ENCODE peak calls at places on chromosomes 16 and 17, in six cellular contexts. One of them, this sample, is unnamed.

GRCh38 chr17:74415608-74416396 is 16.1 kb upstream of the GPRC5C start:
- DNase-seq in T-helper 17 cell: no peak
- DNase-seq in BJ: no peak
- DNase-seq in tibial artery: no peak
- DNase-seq in stimulated activated CD4-positive, alpha-beta T cell treated with anti-CD3 and anti-CD28 coated beads, Interleukin-2, amount 100 ng/mL, for 48 hours: no peak
- DNase-seq in stimulated activated CD8-positive, alpha-beta memory T cell treated with anti-CD3 and anti-CD28 coated beads, Interleukin-2, amount 100 ng/mL, for 1 hour: no peak
- DNase-seq in this sample: no peak

GRCh38 chr16:59527206-59527997 is 793.3 kb upstream of the GOT2 start:
- DNase-seq in stimulated activated CD4-positive, alpha-beta T cell treated with anti-CD3 and anti-CD28 coated beads, Interleukin-2, amount 100 ng/mL, for 48 hours: no peak
- DNase-seq in stimulated activated CD8-positive, alpha-beta memory T cell treated with anti-CD3 and anti-CD28 coated beads, Interleukin-2, amount 100 ng/mL, for 1 hour: no peak
- DNase-seq in T-helper 17 cell: no peak
- DNase-seq in tibial artery: no peak
- DNase-seq in BJ: peak; percentile 91
- DNase-seq in this sample: peak; percentile 65

GRCh38 chr16:56355221-56355620 is 70.1 kb downstream of the AMFR start:
- DNase-seq in tibial artery: peak; percentile 16
- DNase-seq in T-helper 17 cell: no peak
- DNase-seq in BJ: no peak
- DNase-seq in stimulated activated CD8-positive, alpha-beta memory T cell treated with anti-CD3 and anti-CD28 coated beads, Interleukin-2, amount 100 ng/mL, for 1 hour: no peak
- DNase-seq in stimulated activated CD4-positive, alpha-beta T cell treated with anti-CD3 and anti-CD28 coated beads, Interleukin-2, amount 100 ng/mL, for 48 hours: no peak
- DNase-seq in this sample: no peak

GRCh38 chr16:4588961-4589360 is 25.7 kb downstream of the UBALD1 start:
- DNase-seq in stimulated activated CD4-positive, alpha-beta T cell treated with anti-CD3 and anti-CD28 coated beads, Interleukin-2, amount 100 ng/mL, for 48 hours: no peak
- DNase-seq in BJ: no peak
- DNase-seq in tibial artery: no peak
- DNase-seq in stimulated activated CD8-positive, alpha-beta memory T cell treated with anti-CD3 and anti-CD28 coated beads, Interleukin-2, amount 100 ng/mL, for 1 hour: no peak
- DNase-seq in T-helper 17 cell: no peak
- DNase-seq in this sample: no peak

GRCh38 chr17:67434061-67434525 is 57.0 kb downstream of the PITPNC1 start:
- DNase-seq in T-helper 17 cell: peak; percentile 25
- DNase-seq in stimulated activated CD4-positive, alpha-beta T cell treated with anti-CD3 and anti-CD28 coated beads, Interleukin-2, amount 100 ng/mL, for 48 hours: peak; percentile 26
- DNase-seq in tibial artery: peak; percentile 35
- DNase-seq in stimulated activated CD8-positive, alpha-beta memory T cell treated with anti-CD3 and anti-CD28 coated beads, Interleukin-2, amount 100 ng/mL, for 1 hour: no peak
- DNase-seq in BJ: no peak
- DNase-seq in this sample: no peak

GRCh38 chr16:69773255-69773947 is 11.3 kb downstream of the WWP2 start:
- DNase-seq in stimulated activated CD8-positive, alpha-beta memory T cell treated with anti-CD3 and anti-CD28 coated beads, Interleukin-2, amount 100 ng/mL, for 1 hour: no peak
- DNase-seq in stimulated activated CD4-positive, alpha-beta T cell treated with anti-CD3 and anti-CD28 coated beads, Interleukin-2, amount 100 ng/mL, for 48 hours: no peak
- DNase-seq in BJ: no peak
- DNase-seq in tibial artery: no peak
- DNase-seq in T-helper 17 cell: no peak
- DNase-seq in this sample: no peak

GRCh38 chr16:74309789-74310781 is 13.5 kb downstream of the PSMD7 start:
- DNase-seq in tibial artery: no peak
- DNase-seq in BJ: no peak
- DNase-seq in T-helper 17 cell: no peak
- DNase-seq in stimulated activated CD8-positive, alpha-beta memory T cell treated with anti-CD3 and anti-CD28 coated beads, Interleukin-2, amount 100 ng/mL, for 1 hour: no peak
- DNase-seq in stimulated activated CD4-positive, alpha-beta T cell treated with anti-CD3 and anti-CD28 coated beads, Interleukin-2, amount 100 ng/mL, for 48 hours: peak; percentile 11
- DNase-seq in this sample: peak; percentile 41

GRCh38 chr16:22206847-22207714 is 1.0 kb downstream of the EEF2K start:
- DNase-seq in stimulated activated CD8-positive, alpha-beta memory T cell treated with anti-CD3 and anti-CD28 coated beads, Interleukin-2, amount 100 ng/mL, for 1 hour: peak; percentile 28
- DNase-seq in BJ: no peak
- DNase-seq in T-helper 17 cell: peak; percentile 60
- DNase-seq in tibial artery: peak; percentile 87
- DNase-seq in stimulated activated CD4-positive, alpha-beta T cell treated with anti-CD3 and anti-CD28 coated beads, Interleukin-2, amount 100 ng/mL, for 48 hours: no peak
- DNase-seq in this sample: no peak

GRCh38 chr17:75755990-75756389 is 9.0 kb downstream of the GALK1 start:
- DNase-seq in stimulated activated CD4-positive, alpha-beta T cell treated with anti-CD3 and anti-CD28 coated beads, Interleukin-2, amount 100 ng/mL, for 48 hours: no peak
- DNase-seq in tibial artery: no peak
- DNase-seq in BJ: no peak
- DNase-seq in stimulated activated CD8-positive, alpha-beta memory T cell treated with anti-CD3 and anti-CD28 coated beads, Interleukin-2, amount 100 ng/mL, for 1 hour: no peak
- DNase-seq in T-helper 17 cell: no peak
- DNase-seq in this sample: no peak

GRCh38 chr17:67520916-67521772 is 144.1 kb downstream of the PITPNC1 start:
- DNase-seq in tibial artery: no peak
- DNase-seq in stimulated activated CD4-positive, alpha-beta T cell treated with anti-CD3 and anti-CD28 coated beads, Interleukin-2, amount 100 ng/mL, for 48 hours: no peak
- DNase-seq in stimulated activated CD8-positive, alpha-beta memory T cell treated with anti-CD3 and anti-CD28 coated beads, Interleukin-2, amount 100 ng/mL, for 1 hour: no peak
- DNase-seq in BJ: no peak
- DNase-seq in T-helper 17 cell: no peak
- DNase-seq in this sample: no peak

GRCh38 chr16:1531638-1531910 is 1.9 kb upstream of the TMEM204 start:
- DNase-seq in stimulated activated CD8-positive, alpha-beta memory T cell treated with anti-CD3 and anti-CD28 coated beads, Interleukin-2, amount 100 ng/mL, for 1 hour: no peak
- DNase-seq in tibial artery: no peak
- DNase-seq in BJ: no peak
- DNase-seq in stimulated activated CD4-positive, alpha-beta T cell treated with anti-CD3 and anti-CD28 coated beads, Interleukin-2, amount 100 ng/mL, for 48 hours: no peak
- DNase-seq in T-helper 17 cell: no peak
- DNase-seq in this sample: no peak

GRCh38 chr16:67555795-67556212 is 6.5 kb upstream of the CTCF start:
- DNase-seq in tibial artery: no peak
- DNase-seq in stimulated activated CD4-positive, alpha-beta T cell treated with anti-CD3 and anti-CD28 coated beads, Interleukin-2, amount 100 ng/mL, for 48 hours: no peak
- DNase-seq in T-helper 17 cell: no peak
- DNase-seq in BJ: no peak
- DNase-seq in stimulated activated CD8-positive, alpha-beta memory T cell treated with anti-CD3 and anti-CD28 coated beads, Interleukin-2, amount 100 ng/mL, for 1 hour: no peak
- DNase-seq in this sample: peak; percentile 78

GRCh38 chr17:43753488-43754129 is 5.0 kb downstream of the SOST start:
- DNase-seq in BJ: no peak
- DNase-seq in tibial artery: no peak
- DNase-seq in T-helper 17 cell: no peak
- DNase-seq in stimulated activated CD4-positive, alpha-beta T cell treated with anti-CD3 and anti-CD28 coated beads, Interleukin-2, amount 100 ng/mL, for 48 hours: no peak
- DNase-seq in stimulated activated CD8-positive, alpha-beta memory T cell treated with anti-CD3 and anti-CD28 coated beads, Interleukin-2, amount 100 ng/mL, for 1 hour: no peak
- DNase-seq in this sample: no peak